ENCODE peak calls at places on chromosomes 13 and 19, in eight cellular contexts. One of them, this sample, is unnamed.

GRCh38 chr19:35184267-35184666 is 29.7 kb downstream of the FXYD5 start:
- DNase-seq in BJ: no peak
- DNase-seq in spleen: no peak
- DNase-seq in HCT116: no peak
- DNase-seq in cardiac muscle cell: no peak
- DNase-seq in left ventricle myocardium inferior: no peak
- DNase-seq in hepatocyte: no peak
- DNase-seq in tibial nerve: no peak
- DNase-seq in this sample: no peak

GRCh38 chr19:33868821-33869412 is 72.2 kb downstream of the KCTD15 start:
- DNase-seq in cardiac muscle cell: peak; percentile 51
- DNase-seq in hepatocyte: peak; percentile 44
- DNase-seq in left ventricle myocardium inferior: peak; percentile 35
- DNase-seq in BJ: no peak
- DNase-seq in spleen: peak; percentile 67
- DNase-seq in tibial nerve: no peak
- DNase-seq in HCT116: no peak
- DNase-seq in this sample: peak; percentile 44

GRCh38 chr19:45087531-45087930 is 5.4 kb upstream of the PPP1R37 start:
- DNase-seq in spleen: peak; percentile 81
- DNase-seq in cardiac muscle cell: no peak
- DNase-seq in left ventricle myocardium inferior: no peak
- DNase-seq in tibial nerve: no peak
- DNase-seq in BJ: no peak
- DNase-seq in hepatocyte: no peak
- DNase-seq in HCT116: no peak
- DNase-seq in this sample: no peak

GRCh38 chr19:4636151-4636717 is 3.1 kb upstream of the TNFAIP8L1 start:
- DNase-seq in cardiac muscle cell: peak; percentile 71
- DNase-seq in hepatocyte: peak; percentile 84
- DNase-seq in left ventricle myocardium inferior: peak; percentile 74
- DNase-seq in HCT116: no peak
- DNase-seq in spleen: peak; percentile 94
- DNase-seq in BJ: no peak
- DNase-seq in tibial nerve: peak; percentile 34
- DNase-seq in this sample: no peak

GRCh38 chr13:31605076-31605858 is 134.1 kb upstream of the RXFP2 start:
- DNase-seq in cardiac muscle cell: no peak
- DNase-seq in left ventricle myocardium inferior: no peak
- DNase-seq in BJ: no peak
- DNase-seq in spleen: no peak
- DNase-seq in HCT116: no peak
- DNase-seq in tibial nerve: no peak
- DNase-seq in hepatocyte: peak; percentile 66
- DNase-seq in this sample: no peak

GRCh38 chr13:79481685-79482052 is 714 bp downstream of the NDFIP2 start:
- DNase-seq in BJ: no peak
- DNase-seq in tibial nerve: no peak
- DNase-seq in cardiac muscle cell: no peak
- DNase-seq in left ventricle myocardium inferior: no peak
- DNase-seq in hepatocyte: peak; percentile 25
- DNase-seq in HCT116: no peak
- DNase-seq in spleen: no peak
- DNase-seq in this sample: peak; percentile 77

GRCh38 chr19:47445937-47446402 is 25.7 kb downstream of the SLC8A2 start:
- DNase-seq in BJ: no peak
- DNase-seq in HCT116: no peak
- DNase-seq in spleen: peak; percentile 92
- DNase-seq in left ventricle myocardium inferior: no peak
- DNase-seq in cardiac muscle cell: peak; percentile 58
- DNase-seq in tibial nerve: no peak
- DNase-seq in hepatocyte: peak; percentile 70
- DNase-seq in this sample: no peak

GRCh38 chr19:2061936-2062729 is 11.1 kb upstream of the MKNK2 start:
- DNase-seq in hepatocyte: peak; percentile 18
- DNase-seq in HCT116: no peak
- DNase-seq in spleen: peak; percentile 79
- DNase-seq in tibial nerve: no peak
- DNase-seq in BJ: no peak
- DNase-seq in left ventricle myocardium inferior: no peak
- DNase-seq in cardiac muscle cell: no peak
- DNase-seq in this sample: no peak

GRCh38 chr19:11225815-11226214 is 13.6 kb upstream of the ANGPTL8 start:
- DNase-seq in spleen: no peak
- DNase-seq in cardiac muscle cell: no peak
- DNase-seq in tibial nerve: no peak
- DNase-seq in BJ: no peak
- DNase-seq in hepatocyte: no peak
- DNase-seq in HCT116: no peak
- DNase-seq in left ventricle myocardium inferior: no peak
- DNase-seq in this sample: no peak

GRCh38 chr13:30743319-30744055 is 8.1 kb downstream of the ALOX5AP start:
- DNase-seq in tibial nerve: no peak
- DNase-seq in HCT116: peak; percentile 76
- DNase-seq in cardiac muscle cell: peak; percentile 98
- DNase-seq in BJ: peak; percentile 96
- DNase-seq in hepatocyte: peak; percentile 88
- DNase-seq in left ventricle myocardium inferior: no peak
- DNase-seq in spleen: no peak
- DNase-seq in this sample: peak; percentile 98

GRCh38 chr19:36377541-36378178 is 1.3 kb downstream of the ZFP14 start:
- DNase-seq in tibial nerve: no peak
- DNase-seq in left ventricle myocardium inferior: no peak
- DNase-seq in HCT116: no peak
- DNase-seq in cardiac muscle cell: no peak
- DNase-seq in spleen: no peak
- DNase-seq in hepatocyte: peak; percentile 15
- DNase-seq in BJ: no peak
- DNase-seq in this sample: no peak

GRCh38 chr19:30691767-30692516 is 319.8 kb downstream of the ZNF536 start:
- DNase-seq in hepatocyte: no peak
- DNase-seq in spleen: no peak
- DNase-seq in tibial nerve: no peak
- DNase-seq in HCT116: no peak
- DNase-seq in left ventricle myocardium inferior: no peak
- DNase-seq in BJ: no peak
- DNase-seq in cardiac muscle cell: peak; percentile 6
- DNase-seq in this sample: no peak
- H3K4me3 ChIP-seq in hepatocyte: no peak overlapping the region
- H3K4me3 ChIP-seq in spleen: no peak overlapping the region
- H3K4me3 ChIP-seq in tibial nerve: peak overlapping the region; percentile 3
- H3K4me3 ChIP-seq in HCT116: no peak overlapping the region
- H3K4me3 ChIP-seq in left ventricle myocardium inferior: peak overlapping the region; percentile 58
- H3K4me3 ChIP-seq in BJ: no peak overlapping the region
- H3K4me3 ChIP-seq in cardiac muscle cell: no peak overlapping the region
- H3K4me3 ChIP-seq in this sample: no peak overlapping the region

DNA sequence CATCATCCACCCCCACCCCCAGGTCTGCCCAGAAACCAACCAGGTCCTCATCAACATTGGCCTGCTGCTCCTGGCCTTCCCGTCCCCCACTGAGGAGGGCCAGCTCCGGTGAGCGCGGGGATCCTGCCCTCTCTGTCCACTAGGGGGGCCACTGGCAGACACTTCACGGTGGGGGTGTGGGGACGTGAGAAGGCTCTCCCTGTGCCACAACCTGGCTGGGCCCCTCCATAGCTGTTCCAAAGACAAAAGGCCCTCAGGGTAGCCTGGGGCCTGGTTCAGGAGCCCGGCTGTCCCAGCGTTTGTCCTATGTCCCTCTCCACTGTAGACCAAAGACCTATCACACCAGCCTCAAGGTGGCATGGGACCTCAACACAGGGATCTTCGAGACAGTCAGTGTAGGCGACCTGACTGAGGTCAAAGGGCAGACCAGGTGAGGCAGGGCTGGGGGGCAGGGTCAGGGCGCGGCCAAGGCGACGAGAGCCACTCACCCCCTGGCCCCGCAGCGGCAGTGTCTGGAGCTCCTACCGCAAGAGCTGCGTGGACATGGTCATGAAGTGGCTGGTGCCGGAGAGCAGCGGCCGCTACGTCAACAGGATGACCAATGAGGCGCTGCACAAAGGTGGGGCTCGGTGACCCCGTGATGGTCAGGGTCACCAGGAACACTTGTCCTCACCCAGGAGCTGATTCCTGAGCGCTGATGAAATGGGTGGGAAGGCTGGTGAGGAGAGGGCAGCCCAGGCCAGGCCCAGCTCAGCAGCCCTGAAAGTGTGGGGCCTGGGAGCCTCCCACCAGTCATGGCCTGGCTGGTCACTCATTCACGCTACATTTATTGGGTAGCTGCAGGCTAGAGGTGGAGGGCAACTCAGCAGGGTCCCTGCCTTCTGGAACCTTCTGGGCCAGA is 7.9 kb downstream of the DCAF15 start:
- DNase-seq in tibial nerve: no peak
- DNase-seq in cardiac muscle cell: no peak
- DNase-seq in HCT116: no peak
- DNase-seq in spleen: no peak
- DNase-seq in BJ: no peak
- DNase-seq in left ventricle myocardium inferior: no peak
- DNase-seq in hepatocyte: peak; percentile 20
- DNase-seq in this sample: no peak
- TF ChIP-seq CTCF in tibial nerve: no peak
- TF ChIP-seq CTCF in cardiac muscle cell: peak; percentile 28
- TF ChIP-seq CTCF in HCT116: peak; percentile 44
- TF ChIP-seq CTCF in spleen: peak; percentile 40
- TF ChIP-seq CTCF in BJ: peak; percentile 48
- TF ChIP-seq CTCF in left ventricle myocardium inferior: no peak
- TF ChIP-seq CTCF in hepatocyte: peak; percentile 15
- TF ChIP-seq CTCF in this sample: peak; percentile 27

GRCh38 chr19:13020002-13020414 is 24.7 kb downstream of the NFIX start:
- DNase-seq in tibial nerve: no peak
- DNase-seq in cardiac muscle cell: no peak
- DNase-seq in spleen: no peak
- DNase-seq in left ventricle myocardium inferior: no peak
- DNase-seq in HCT116: no peak
- DNase-seq in hepatocyte: no peak
- DNase-seq in BJ: no peak
- DNase-seq in this sample: no peak
- H3K27me3 ChIP-seq in tibial nerve: no peaks in the 10 kb centered on the region
- H3K27me3 ChIP-seq in cardiac muscle cell: peaks cover 100% of the 10 kb centered on the region
- H3K27me3 ChIP-seq in spleen: peaks cover 20% of the 10 kb centered on the region
- H3K27me3 ChIP-seq in left ventricle myocardium inferior: no peaks in the 10 kb centered on the region
- H3K27me3 ChIP-seq in HCT116: no peaks in the 10 kb centered on the region
- H3K27me3 ChIP-seq in hepatocyte: peaks cover 99% of the 10 kb centered on the region
- H3K27me3 ChIP-seq in BJ: no peaks in the 10 kb centered on the region
- H3K27me3 ChIP-seq in this sample: no peaks in the 10 kb centered on the region

GRCh38 chr13:99996177-99996705 is 14.7 kb downstream of the ZIC2 start:
- DNase-seq in tibial nerve: no peak
- DNase-seq in HCT116: no peak
- DNase-seq in BJ: no peak
- DNase-seq in hepatocyte: no peak
- DNase-seq in cardiac muscle cell: no peak
- DNase-seq in spleen: no peak
- DNase-seq in left ventricle myocardium inferior: no peak
- DNase-seq in this sample: peak; percentile 27

GRCh38 chr13:99992912-99993311 is 11.3 kb downstream of the ZIC2 start:
- DNase-seq in hepatocyte: no peak
- DNase-seq in BJ: no peak
- DNase-seq in left ventricle myocardium inferior: no peak
- DNase-seq in spleen: no peak
- DNase-seq in tibial nerve: no peak
- DNase-seq in HCT116: no peak
- DNase-seq in cardiac muscle cell: no peak
- DNase-seq in this sample: peak; percentile 68

GRCh38 chr13:99993660-99994455 is 12.3 kb downstream of the ZIC2 start:
- DNase-seq in left ventricle myocardium inferior: no peak
- DNase-seq in cardiac muscle cell: no peak
- DNase-seq in tibial nerve: no peak
- DNase-seq in spleen: no peak
- DNase-seq in HCT116: no peak
- DNase-seq in hepatocyte: no peak
- DNase-seq in BJ: no peak
- DNase-seq in this sample: no peak

GRCh38 chr13:99995503-99996176 is 14.1 kb downstream of the ZIC2 start:
- DNase-seq in cardiac muscle cell: no peak
- DNase-seq in spleen: no peak
- DNase-seq in hepatocyte: no peak
- DNase-seq in HCT116: no peak
- DNase-seq in BJ: no peak
- DNase-seq in tibial nerve: no peak
- DNase-seq in left ventricle myocardium inferior: no peak
- DNase-seq in this sample: peak; percentile 34

DNA sequence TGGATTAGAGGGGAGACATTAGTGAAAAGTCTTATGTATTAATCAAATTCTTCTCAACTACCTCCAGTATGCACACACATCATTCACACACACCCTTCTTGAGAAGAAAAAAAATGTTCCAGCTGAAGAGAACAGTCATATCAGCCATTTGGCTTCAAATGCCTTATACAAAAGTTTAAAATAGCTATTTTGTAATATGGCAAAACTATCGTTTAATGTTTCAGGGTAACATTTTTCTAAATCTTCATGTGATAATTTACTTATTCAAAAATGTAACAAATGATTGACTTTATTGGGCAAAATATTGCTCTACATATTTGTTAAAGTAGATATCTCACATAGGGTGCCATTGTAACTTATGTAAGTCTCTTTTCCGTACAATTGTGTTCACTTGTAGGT is 13.5 kb downstream of the ZIC2 start:
- DNase-seq in HCT116: no peak
- DNase-seq in BJ: no peak
- DNase-seq in hepatocyte: no peak
- DNase-seq in cardiac muscle cell: no peak
- DNase-seq in left ventricle myocardium inferior: no peak
- DNase-seq in spleen: no peak
- DNase-seq in tibial nerve: no peak
- DNase-seq in this sample: no peak
- H3K4me3 ChIP-seq in HCT116: no peak overlapping the region
- H3K4me3 ChIP-seq in BJ: no peak overlapping the region
- H3K4me3 ChIP-seq in hepatocyte: no peak overlapping the region
- H3K4me3 ChIP-seq in cardiac muscle cell: no peak overlapping the region
- H3K4me3 ChIP-seq in left ventricle myocardium inferior: no peak overlapping the region
- H3K4me3 ChIP-seq in spleen: no peak overlapping the region
- H3K4me3 ChIP-seq in tibial nerve: no peak overlapping the region
- H3K4me3 ChIP-seq in this sample: no peak overlapping the region

This sample was measured in bronchial epithelial cell.